ENCODE peak calls at places on chromosomes 7 and 10, in nine cellular contexts. M is fibroblast of lung, K is breast epithelium, E is kidney, C is neural progenitor cell, S is transverse colon, P is left ventricle myocardium inferior, U is heart right ventricle, W is colonic mucosa. X is an unnamed sample.

GRCh38 chr10:116767235-116767634 is 24.9 kb upstream of the HSPA12A start:
- DNase-seq in M (peak; percentile 5), K (no peak), E (peak; percentile 88), C (no peak), S (peak; percentile 59), P (peak; percentile 40), U (no peak), W (peak; percentile 75), X (peak; percentile 37)

GRCh38 chr7:75732764-75733630 is 5.7 kb downstream of the HIP1 start:
- DNase-seq in M (peak; percentile 93), K (no peak), E (peak; percentile 76), C (no peak), S (no peak), P (no peak), U (no peak), W (no peak), X (no peak)

GRCh38 chr7:11540271-11540761 is 291.7 kb downstream of the THSD7A start:
- DNase-seq in M (peak; percentile 88), K (no peak), E (no peak), C (no peak), S (no peak), P (no peak), U (peak; percentile 5), W (no peak), X (no peak)

GRCh38 chr7:151790095-151790825 is 86.7 kb downstream of the PRKAG2 start:
- DNase-seq in M (no peak), K (no peak), E (peak; percentile 35), C (no peak), S (no peak), P (no peak), U (no peak), W (no peak), X (no peak)

GRCh38 chr10:1036341-1036791 is 10.7 kb upstream of the IDI2 start:
- DNase-seq in M (peak; percentile 89), K (no peak), E (no peak), C (no peak), S (no peak), P (no peak), U (no peak), W (no peak), X (no peak)

GRCh38 chr7:130338233-130338632 is 6.4 kb upstream of the CPA5 start:
- DNase-seq in M (no peak), K (no peak), E (no peak), C (no peak), S (no peak), P (no peak), U (no peak), W (no peak), X (no peak)

GRCh38 chr10:124701881-124702656 is 42.1 kb downstream of the FAM53B start:
- DNase-seq in M (peak; percentile 56), K (no peak), E (peak; percentile 77), C (no peak), S (peak; percentile 44), P (peak; percentile 68), U (no peak), W (no peak), X (peak; percentile 87)

GRCh38 chr10:13670311-13670710 is 83.5 kb downstream of the PRPF18 start:
- DNase-seq in M (no peak), K (no peak), E (no peak), C (peak; percentile 52), S (no peak), P (no peak), U (peak; percentile 47), W (no peak), X (no peak)

DNA sequence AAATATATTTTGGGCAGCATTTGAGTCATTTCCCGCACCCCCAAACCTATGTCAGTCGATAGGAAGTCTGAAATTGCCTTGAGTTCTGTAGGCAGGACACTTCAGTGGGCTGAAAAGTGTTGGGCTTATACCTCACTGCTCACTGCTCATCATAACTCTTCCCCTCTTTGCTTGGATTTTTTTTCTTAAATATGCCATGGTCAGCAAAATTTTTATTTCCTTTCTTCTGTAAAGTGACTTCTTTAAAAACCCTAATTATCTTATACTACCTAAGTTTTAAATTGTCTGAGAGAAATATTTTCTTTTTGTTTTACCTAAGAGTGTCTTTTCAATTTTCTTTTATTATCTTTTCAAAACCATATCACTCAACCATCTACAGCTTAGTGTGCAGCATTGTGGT is 129.2 kb downstream of the KIF20B start:
- DNase-seq in M (no peak), K (no peak), E (no peak), C (no peak), S (no peak), P (no peak), U (no peak), W (no peak), X (no peak)
- TF ChIP-seq CTCF in M (no peak), K (no peak), E (no peak), C (no peak), S (no peak), P (no peak), U (no peak), W (no peak), X (no peak)

GRCh38 chr7:127029823-127030222 is 222.9 kb downstream of the GRM8 start:
- DNase-seq in M (no peak), K (no peak), E (no peak), C (no peak), S (no peak), P (no peak), U (no peak), W (no peak), X (no peak)

GRCh38 chr7:127035203-127035849 is 217.4 kb downstream of the GRM8 start:
- DNase-seq in M (no peak), K (no peak), E (no peak), C (no peak), S (peak; percentile 22), P (no peak), U (no peak), W (peak; percentile 22), X (no peak)

GRCh38 chr7:127039541-127039940 is 213.2 kb downstream of the GRM8 start:
- DNase-seq in M (no peak), K (no peak), E (no peak), C (no peak), S (no peak), P (no peak), U (no peak), W (no peak), X (no peak)

GRCh38 chr7:127040042-127040441 is 212.7 kb downstream of the GRM8 start:
- DNase-seq in M (no peak), K (no peak), E (no peak), C (no peak), S (no peak), P (no peak), U (no peak), W (no peak), X (no peak)

GRCh38 chr7:127034171-127034806 is 218.5 kb downstream of the GRM8 start:
- DNase-seq in M (no peak), K (no peak), E (no peak), C (no peak), S (no peak), P (no peak), U (no peak), W (no peak), X (no peak)
- H3K27ac ChIP-seq in M (no peak overlapping the region), K (no peak overlapping the region), E (no peak overlapping the region), C (no peak overlapping the region), S (no peak overlapping the region), P (no peak overlapping the region), U (no peak overlapping the region), W (no peak overlapping the region), X (no peak overlapping the region)

GRCh38 chr7:3285652-3286051 is 15.4 kb upstream of the SDK1 start:
- DNase-seq in M (no peak), K (no peak), E (no peak), C (no peak), S (no peak), P (no peak), U (no peak), W (no peak), X (no peak)

GRCh38 chr7:3279147-3279818 is 21.8 kb upstream of the SDK1 start:
- DNase-seq in M (no peak), K (no peak), E (no peak), C (no peak), S (no peak), P (no peak), U (no peak), W (no peak), X (no peak)

GRCh38 chr7:3282457-3282856 is 18.6 kb upstream of the SDK1 start:
- DNase-seq in M (no peak), K (no peak), E (peak; percentile 84), C (no peak), S (no peak), P (no peak), U (peak; percentile 21), W (peak; percentile 27), X (peak; percentile 65)

GRCh38 chr7:3280445-3280844 is 20.6 kb upstream of the SDK1 start:
- DNase-seq in M (peak; percentile 74), K (no peak), E (no peak), C (no peak), S (no peak), P (no peak), U (no peak), W (no peak), X (no peak)

DNA sequence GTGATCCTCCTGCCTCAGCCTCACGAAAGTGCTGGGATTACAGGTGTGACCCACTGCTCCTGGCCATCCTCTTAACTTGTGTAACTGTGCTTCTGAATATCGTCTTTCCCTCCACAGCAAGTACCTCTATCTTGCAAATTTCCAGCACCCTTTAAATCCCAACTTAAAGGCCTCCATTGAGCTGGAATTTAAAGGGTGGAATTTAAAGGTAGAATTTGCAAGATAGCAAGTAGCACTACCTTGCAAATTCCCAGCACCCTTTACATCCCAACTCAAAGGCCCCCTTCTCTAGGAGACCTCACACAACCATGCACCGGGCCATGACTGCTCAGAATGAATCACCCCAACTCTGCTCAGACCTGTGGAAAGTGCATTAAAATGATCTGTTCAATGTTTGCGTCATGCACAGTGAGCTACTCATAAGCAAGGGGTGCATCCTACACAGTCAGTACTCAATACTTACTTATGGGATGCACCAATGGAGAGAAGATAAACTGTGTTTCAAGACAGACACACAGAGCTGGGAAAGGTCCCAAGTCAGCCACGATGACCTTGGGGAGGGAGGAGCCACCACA is 17.8 kb upstream of the SDK1 start:
- DNase-seq in M (peak; percentile 30), K (no peak), E (no peak), C (no peak), S (no peak), P (no peak), U (no peak), W (no peak), X (no peak)
- H3K4me3 ChIP-seq in M (no peak overlapping the region), K (no peak overlapping the region), E (no peak overlapping the region), C (no peak overlapping the region), S (no peak overlapping the region), P (no peak overlapping the region), U (no peak overlapping the region), W (no peak overlapping the region), X (no peak overlapping the region)

GRCh38 chr7:17432793-17433192 is 134.3 kb downstream of the AHR start:
- DNase-seq in M (no peak), K (no peak), E (no peak), C (no peak), S (no peak), P (no peak), U (no peak), W (no peak), X (no peak)

GRCh38 chr7:17437586-17437985 is 139.1 kb downstream of the AHR start:
- DNase-seq in M (no peak), K (no peak), E (no peak), C (no peak), S (no peak), P (no peak), U (no peak), W (no peak), X (no peak)

GRCh38 chr7:17434191-17434590 is 135.7 kb downstream of the AHR start:
- DNase-seq in M (no peak), K (no peak), E (no peak), C (no peak), S (no peak), P (no peak), U (no peak), W (no peak), X (no peak)

GRCh38 chr7:17434841-17435692 is 136.6 kb downstream of the AHR start:
- DNase-seq in M (no peak), K (no peak), E (no peak), C (no peak), S (no peak), P (no peak), U (no peak), W (no peak), X (no peak)

GRCh38 chr7:17436126-17436525 is 137.7 kb downstream of the AHR start:
- DNase-seq in M (no peak), K (no peak), E (no peak), C (no peak), S (no peak), P (no peak), U (no peak), W (no peak), X (no peak)
- TF ChIP-seq CTCF in M (no peak), K (no peak), E (no peak), C (no peak), S (no peak), P (no peak), U (no peak), W (no peak), X (no peak)